ENCODE peak calls at places on chromosomes 6 and 20, in eight cellular contexts. L is AG10803, C is esophagus squamous epithelium, U is A673, B is GM12864, O is fibroblast of lung, P is fibroblast of mammary gland, Z is AG04450. N is an unnamed sample.

GRCh38 chr6:72032056-72032455 is 145.7 kb downstream of the RIMS1 start:
- DNase-seq in L (peak), C (no peak), U (no peak), B (no peak), O (peak), P (no peak), Z (no peak), N (no peak)

GRCh38 chr6:159116343-159116742 is 52.9 kb upstream of the FNDC1 start:
- DNase-seq in L (no peak), C (no peak), U (no peak), B (no peak), O (no peak), P (no peak), Z (no peak), N (no peak)

GRCh38 chr6:40722081-40722480 is 134.9 kb upstream of the LRFN2 start:
- DNase-seq in L (no peak), C (no peak), U (no peak), B (no peak), O (no peak), P (no peak), Z (no peak), N (no peak)

GRCh38 chr20:24678351-24679106 is 209.1 kb downstream of the SYNDIG1 start:
- DNase-seq in L (no peak), C (no peak), U (no peak), B (no peak), O (no peak), P (no peak), Z (no peak), N (no peak)

GRCh38 chr20:46647469-46647868 is 3.8 kb downstream of the SLC13A3 start:
- DNase-seq in L (no peak), C (no peak), U (no peak), B (no peak), O (no peak), P (no peak), Z (no peak), N (no peak)

GRCh38 chr6:132527791-132528190 is 10.3 kb upstream of the TAAR9 start:
- DNase-seq in L (peak), C (no peak), U (peak), B (no peak), O (peak), P (peak), Z (no peak), N (peak)

GRCh38 chr6:16851758-16852157 is 90.5 kb upstream of the ATXN1 start:
- DNase-seq in L (no peak), C (no peak), U (no peak), B (no peak), O (peak), P (peak), Z (no peak), N (no peak)

GRCh38 chr20:60202046-60202445 is 243.8 kb downstream of the CDH26 start:
- DNase-seq in L (no peak), C (no peak), U (no peak), B (no peak), O (no peak), P (no peak), Z (no peak), N (no peak)

GRCh38 chr6:14670806-14671205 is 553.2 kb downstream of the CD83 start:
- DNase-seq in L (no peak), C (no peak), U (no peak), B (no peak), O (peak), P (peak), Z (no peak), N (no peak)

GRCh38 chr6:14125346-14125745 is 7.8 kb downstream of the CD83 start:
- DNase-seq in L (no peak), C (no peak), U (no peak), B (no peak), O (no peak), P (no peak), Z (no peak), N (no peak)

GRCh38 chr20:5192570-5193431 is 66.0 kb downstream of the CDS2 start:
- DNase-seq in L (no peak), C (no peak), U (no peak), B (no peak), O (no peak), P (no peak), Z (no peak), N (no peak)
- TF ChIP-seq CTCF in L (no peak), C (no peak), U (no peak), B (no peak), O (no peak), P (no peak), Z (no peak), N (no peak)

DNA sequence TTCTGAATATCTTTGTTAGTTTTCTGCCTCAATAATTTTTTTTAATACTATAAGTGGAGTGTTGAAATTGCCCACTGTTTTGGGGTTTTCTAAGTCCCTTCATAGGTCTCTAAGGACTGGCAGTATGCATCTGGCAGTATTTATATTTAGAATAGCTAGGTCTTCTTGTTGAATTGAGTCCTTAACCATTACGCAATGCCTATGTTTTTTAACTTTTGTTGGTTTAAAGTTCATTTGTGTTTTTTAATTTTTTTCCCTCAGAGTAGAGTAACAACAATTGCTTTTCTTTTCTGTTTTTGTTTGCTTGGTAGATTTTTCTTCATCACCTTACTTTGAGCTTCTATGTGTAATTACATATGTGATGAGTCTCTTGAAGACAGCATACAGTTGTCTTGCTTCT is 375.9 kb upstream of the EYS start:
- DNase-seq in L (no peak), C (no peak), U (no peak), B (no peak), O (no peak), P (no peak), Z (no peak), N (no peak)
- TF ChIP-seq CTCF in L (no peak), C (no peak), U (no peak), B (no peak), O (no peak), P (no peak), Z (no peak), N (no peak)

DNA sequence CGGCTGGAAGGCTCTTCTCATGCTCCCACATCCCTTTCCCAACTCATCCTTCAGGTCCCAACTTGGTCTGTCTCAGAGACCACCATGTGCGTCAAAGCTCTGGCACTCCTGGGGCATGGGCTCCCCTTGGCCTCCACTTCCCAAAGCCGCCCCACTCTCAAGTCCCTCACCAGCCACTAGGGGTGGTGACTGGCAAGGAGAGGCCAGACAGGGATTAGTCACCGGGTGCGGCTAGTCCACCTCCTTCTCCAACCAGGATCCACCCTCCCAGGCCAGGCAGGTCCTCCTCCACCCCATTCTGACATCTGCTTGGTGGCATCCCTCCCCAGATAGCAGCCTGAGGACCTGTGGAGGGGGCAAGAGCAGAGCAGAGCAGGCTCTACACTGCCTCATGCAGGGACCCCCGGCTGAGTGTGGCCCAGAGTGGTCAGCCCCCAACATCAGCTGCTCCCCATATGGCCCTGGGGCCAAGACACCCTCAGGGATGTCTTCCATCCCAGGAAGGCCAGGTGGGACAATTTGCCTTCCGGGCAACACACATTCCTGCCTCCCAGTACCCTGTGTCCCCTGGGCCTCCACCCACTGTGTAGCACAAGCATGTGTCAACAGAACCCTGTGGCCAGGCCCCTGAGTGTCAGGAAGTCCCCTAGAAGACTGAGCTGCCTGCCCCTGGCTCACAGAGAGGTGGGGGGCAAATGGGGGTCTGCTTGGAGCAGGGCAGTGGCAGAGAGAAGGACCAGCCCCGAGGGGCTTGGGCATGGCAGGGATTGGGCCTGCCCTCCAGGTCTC is 29.2 kb downstream of the YTHDF1 start:
- DNase-seq in L (no peak), C (no peak), U (no peak), B (no peak), O (peak), P (no peak), Z (no peak), N (peak)
- TF ChIP-seq CTCF in L (no peak), C (no peak), U (no peak), B (peak), O (no peak), P (no peak), Z (no peak), N (peak)

GRCh38 chr6:6749791-6750434 is 161.4 kb downstream of the LY86 start:
- DNase-seq in L (peak), C (no peak), U (peak), B (no peak), O (peak), P (peak), Z (peak), N (peak)
- TF ChIP-seq CTCF in L (no peak), C (no peak), U (no peak), B (no peak), O (no peak), P (no peak), Z (no peak), N (no peak)

DNA sequence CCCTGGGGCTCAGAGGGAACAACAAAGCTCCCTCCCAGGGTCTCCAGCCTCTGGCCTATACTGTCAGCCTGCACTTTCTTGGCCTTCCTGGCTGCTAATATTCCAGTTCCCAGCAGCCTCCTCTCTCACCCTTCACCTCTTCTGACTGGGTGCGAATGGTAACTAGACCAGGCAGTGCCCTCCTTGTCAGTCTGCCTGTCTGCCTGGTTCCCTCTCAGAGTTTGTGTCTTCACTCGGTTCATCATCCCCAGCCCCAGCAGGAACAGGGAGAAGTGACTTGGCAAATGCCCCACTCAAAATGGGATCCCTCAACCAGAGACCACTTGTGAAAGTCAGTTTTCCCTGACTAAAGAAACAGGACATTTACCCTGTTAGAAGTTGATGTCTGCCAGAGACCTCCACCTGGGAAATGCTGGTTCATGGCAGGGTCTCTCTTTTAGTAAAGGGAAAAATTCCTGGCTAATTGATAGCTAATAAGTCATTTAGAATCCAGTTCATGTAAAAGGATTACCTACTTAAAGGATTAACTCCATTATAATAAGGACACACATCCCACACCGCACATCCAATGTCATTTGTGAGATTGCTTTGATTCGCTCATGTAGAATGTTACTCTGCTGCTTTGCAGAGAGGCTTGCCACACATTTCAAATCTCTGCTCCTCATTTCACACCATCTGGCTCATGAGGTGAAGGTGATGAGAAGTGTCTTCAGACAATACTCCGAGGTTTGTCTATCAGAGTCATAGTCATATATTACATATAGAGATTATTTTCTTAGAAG is 18.6 kb upstream of the MICB start:
- DNase-seq in L (no peak), C (no peak), U (no peak), B (no peak), O (no peak), P (no peak), Z (no peak), N (no peak)
- TF ChIP-seq CTCF in L (no peak), C (no peak), U (no peak), B (no peak), O (no peak), P (no peak), Z (no peak), N (no peak)